ENCODE peak calls at places on chromosomes 12 and 14, in ten cellular contexts. V, D, G, T, J, W, K, L, P and S are unnamed samples.

GRCh38 chr14:64823305-64823985 is 56.3 kb downstream of the SPTB start:
- DNase-seq in V (peak), D (peak), G (peak), T (peak), J (peak), W (peak), K (peak), L (peak), P (peak), S (peak)

GRCh38 chr14:69259176-69259530 is 805 bp upstream of the GALNT16 start:
- DNase-seq in V (no peak), D (no peak), G (no peak), T (no peak), J (no peak), W (no peak), K (no peak), L (no peak), P (no peak), S (no peak)

GRCh38 chr14:65032319-65032718 is 45.6 kb downstream of the FNTB start:
- DNase-seq in V (no peak), D (no peak), G (no peak), T (no peak), J (no peak), W (no peak), K (no peak), L (no peak), P (no peak), S (no peak)

GRCh38 chr12:12983420-12984035 is 16.5 kb downstream of the HEBP1 start:
- DNase-seq in V (no peak), D (no peak), G (no peak), T (peak), J (peak), W (no peak), K (no peak), L (peak), P (no peak), S (peak)

GRCh38 chr12:61546296-61546695 is 713.9 kb upstream of the USP15 start:
- DNase-seq in V (no peak), D (no peak), G (no peak), T (peak), J (no peak), W (no peak), K (no peak), L (no peak), P (no peak), S (no peak)

GRCh38 chr12:104957388-104958008 is 592 bp downstream of the SLC41A2 start:
- DNase-seq in V (peak), D (no peak), G (no peak), T (peak), J (no peak), W (peak), K (no peak), L (peak), P (no peak), S (peak)

GRCh38 chr12:14167005-14167628 is 185.7 kb upstream of the GRIN2B start:
- DNase-seq in V (peak), D (peak), G (peak), T (peak), J (peak), W (no peak), K (peak), L (peak), P (no peak), S (peak)

GRCh38 chr12:6279256-6279628 is 31.2 kb upstream of the PLEKHG6 start:
- DNase-seq in V (no peak), D (no peak), G (no peak), T (no peak), J (no peak), W (no peak), K (no peak), L (no peak), P (no peak), S (no peak)